ENCODE peak calls at places on chromosomes 12 and 14, in seven cellular contexts. J is NCI-H1092 treated with DMSO at 0.1 percent for 48 hours; H is effector memory CD8-positive, alpha-beta T cell; A is memory B cell; Q is endothelial cell of umbilical vein; L is AG08396; P is stimulated activated CD4-positive, alpha-beta T cell treated with anti-CD3 and anti-CD28 coated beads, Interleukin-2, amount 100 ng/mL, for 48 hours. D is an unnamed sample.

GRCh38 chr12:131959641-131960589 is 10.2 kb downstream of the EP400 start:
- DNase-seq in J (no peak), H (no peak), A (no peak), Q (no peak), L (no peak), P (no peak), D (peak)

GRCh38 chr14:104384776-104385071 is 194.8 kb upstream of the C14orf180 start:
- DNase-seq in J (no peak), H (no peak), A (no peak), Q (no peak), L (no peak), P (no peak), D (no peak)

GRCh38 chr14:25090716-25091454 is 40.9 kb upstream of the STXBP6 start:
- DNase-seq in J (no peak), H (no peak), A (no peak), Q (no peak), L (peak), P (no peak), D (no peak)

GRCh38 chr12:78778339-78778738 is 86.2 kb upstream of the SYT1 start:
- DNase-seq in J (no peak), H (no peak), A (no peak), Q (no peak), L (no peak), P (no peak), D (no peak)

GRCh38 chr12:58285551-58285950 is 344.2 kb downstream of the ATP23 start:
- DNase-seq in J (no peak), H (no peak), A (no peak), Q (no peak), L (no peak), P (no peak), D (no peak)

GRCh38 chr12:127588224-127588623 is 678.7 kb upstream of the TMEM132C start:
- DNase-seq in J (no peak), H (no peak), A (no peak), Q (no peak), L (peak), P (no peak), D (peak)

GRCh38 chr12:69052613-69053408 is 119.8 kb upstream of the CPM start:
- DNase-seq in J (no peak), H (no peak), A (no peak), Q (peak), L (peak), P (peak), D (no peak)

GRCh38 chr14:23009939-23010718 is at the start of gene C14orf93:
- DNase-seq in J (peak), H (peak), A (peak), Q (peak), L (peak), P (peak), D (peak)

GRCh38 chr12:123076604-123077297 is 74.1 kb downstream of the PITPNM2 start:
- DNase-seq in J (no peak), H (peak), A (no peak), Q (peak), L (no peak), P (peak), D (no peak)

D was measured in right atrium auricular region.